ENCODE peak calls at places on chromosomes 12 and 14, in five cellular contexts. G is activated CD8-positive, alpha-beta memory T cell treated with anti-CD3 and anti-CD28 coated beads, Interleukin-2, amount 10 ng/mL, durations not matched to agents 7 days and 5 days; E is A549; C is CD8-positive, alpha-beta T cell; Q is ACHN. U is an unnamed sample.

GRCh38 chr14:57883061-57883460 is 17.2 kb upstream of the SLC35F4 start:
- DNase-seq in C (no peak), G (no peak), Q (no peak), E (no peak), U (no peak)

GRCh38 chr14:82003418-82003817 is 469.8 kb upstream of the SEL1L start:
- DNase-seq in C (no peak), Q (no peak), E (no peak), G (no peak), U (no peak)

GRCh38 chr12:68611094-68611818 is 557 bp downstream of the RAP1B start:
- DNase-seq in Q (peak), G (peak), C (peak), E (peak), U (peak)

GRCh38 chr14:91059576-91060471 is 617 bp downstream of the RPS6KA5 start:
- DNase-seq in Q (peak), C (peak), G (peak), E (no peak), U (peak)

GRCh38 chr12:12985817-12986408 is 14.2 kb downstream of the HEBP1 start:
- DNase-seq in C (no peak), E (peak), Q (peak), G (no peak), U (peak)

GRCh38 chr14:31965735-31966598 is 111.1 kb upstream of the ARHGAP5 start:
- DNase-seq in C (no peak), G (no peak), Q (no peak), E (peak), U (peak)

GRCh38 chr12:120353556-120354317 is 15.2 kb downstream of the MSI1 start:
- DNase-seq in Q (no peak), E (no peak), C (no peak), G (no peak), U (no peak)

GRCh38 chr14:72523397-72524157 is 370.3 kb downstream of the DPF3 start:
- DNase-seq in E (no peak), G (no peak), Q (no peak), C (no peak), U (no peak)

GRCh38 chr12:96141216-96141944 is 52.8 kb upstream of the ELK3 start:
- DNase-seq in Q (peak), C (no peak), E (no peak), G (no peak), U (no peak)

GRCh38 chr12:14384783-14385638 is 19.5 kb downstream of the ATF7IP start:
- DNase-seq in G (peak), E (peak), Q (peak), C (peak), U (peak)

GRCh38 chr12:40107803-40108620 is 2.1 kb upstream of the SLC2A13 start:
- DNase-seq in E (no peak), G (no peak), C (no peak), Q (no peak), U (no peak)

GRCh38 chr12:24047345-24047744 is 97.9 kb upstream of the SOX5 start:
- DNase-seq in E (no peak), C (no peak), G (no peak), Q (no peak), U (no peak)

GRCh38 chr12:78034025-78034424 is 203.3 kb downstream of the NAV3 start:
- DNase-seq in E (no peak), C (no peak), Q (no peak), G (no peak), U (no peak)

GRCh38 chr12:19483727-19484126 is 44.4 kb downstream of the AEBP2 start:
- DNase-seq in E (no peak), C (no peak), G (no peak), Q (no peak), U (no peak)

GRCh38 chr12:175250-175649 is 38.7 kb downstream of the SLC6A12 start:
- DNase-seq in E (no peak), C (no peak), G (no peak), Q (no peak), U (no peak)

GRCh38 chr14:104556256-104557021 is 23.1 kb upstream of the C14orf180 start:
- DNase-seq in C (no peak), Q (no peak), E (no peak), G (no peak), U (no peak)

GRCh38 chr14:104934380-104934733 is 9.7 kb downstream of the PLD4 start:
- DNase-seq in C (no peak), E (no peak), Q (no peak), G (no peak), U (no peak)

GRCh38 chr12:132315951-132316350 is 13.4 kb downstream of the GALNT9 start:
- DNase-seq in G (no peak), Q (no peak), E (no peak), C (no peak), U (no peak)

GRCh38 chr12:53065975-53066593 is 13.1 kb downstream of the SPRYD3 start:
- DNase-seq in G (peak), E (peak), Q (peak), C (peak), U (peak)

GRCh38 chr12:38149395-38150073 is 167.0 kb upstream of the ALG10B start:
- DNase-seq in G (no peak), Q (peak), E (peak), C (no peak), U (peak)

GRCh38 chr12:61188801-61189595 is 1071.2 kb upstream of the USP15 start:
- DNase-seq in Q (no peak), E (no peak), G (no peak), C (no peak), U (no peak)

GRCh38 chr12:122081697-122082221 is 3.2 kb downstream of the MLXIP start:
- DNase-seq in Q (no peak), C (no peak), E (no peak), G (peak), U (no peak)

GRCh38 chr14:54108481-54109471 is 152.2 kb upstream of the BMP4 start:
- DNase-seq in Q (peak), E (peak), C (no peak), G (no peak), U (no peak)

GRCh38 chr12:53751336-53752191 is at the start of gene CISTR:
- DNase-seq in G (peak), Q (no peak), E (no peak), C (peak), U (peak)

GRCh38 chr12:96334502-96334901 is 65.7 kb downstream of the CDK17 start:
- DNase-seq in E (no peak), Q (no peak), C (no peak), G (no peak), U (no peak)

GRCh38 chr14:58238252-58239247 is 6.1 kb upstream of the PSMA3 start:
- DNase-seq in G (peak), E (no peak), Q (peak), C (no peak), U (peak)

GRCh38 chr14:26163761-26164160 is 434.1 kb downstream of the NOVA1 start:
- DNase-seq in E (peak), Q (peak), C (no peak), G (no peak), U (peak)

GRCh38 chr12:47789141-47789540 is 16.1 kb downstream of the SLC48A1 start:
- DNase-seq in E (no peak), Q (no peak), G (no peak), C (no peak), U (no peak)

GRCh38 chr12:6181583-6182278 is 18.5 kb upstream of the CD9 start:
- DNase-seq in C (no peak), G (no peak), E (no peak), Q (no peak), U (no peak)

GRCh38 chr12:44158746-44159145 is 322.9 kb downstream of the TMEM117 start:
- DNase-seq in C (no peak), G (no peak), Q (no peak), E (no peak), U (peak)

GRCh38 chr14:91693342-91693741 is 38.5 kb downstream of the CATSPERB start:
- DNase-seq in G (no peak), C (no peak), Q (no peak), E (peak), U (no peak)

GRCh38 chr12:27161458-27162228 is 79.3 kb upstream of the C12orf71 start:
- DNase-seq in Q (no peak), E (peak), G (no peak), C (no peak), U (peak)

GRCh38 chr14:90717916-90718315 is 98.3 kb downstream of the TTC7B start:
- DNase-seq in Q (no peak), E (no peak), C (no peak), G (no peak), U (no peak)

GRCh38 chr14:61379639-61380184 is 58.3 kb downstream of the PRKCH start:
- DNase-seq in E (no peak), C (peak), G (peak), Q (no peak), U (no peak)

GRCh38 chr12:8950702-8951478 is 1.4 kb upstream of the M6PR start:
- DNase-seq in E (no peak), C (peak), G (no peak), Q (peak), U (peak)

GRCh38 chr12:105385141-105385540 is 54.6 kb downstream of the C12orf75 start:
- DNase-seq in Q (no peak), G (no peak), C (no peak), E (no peak), U (no peak)

GRCh38 chr14:76253111-76253510 is 101.4 kb downstream of the GPATCH2L start:
- DNase-seq in G (no peak), C (no peak), E (no peak), Q (no peak), U (no peak)

GRCh38 chr14:74946659-74947281 is 8.6 kb downstream of the PGF start:
- DNase-seq in G (no peak), C (no peak), Q (no peak), E (peak), U (peak)

U was measured in DMS53.